ENCODE peak calls at places on chromosomes 11 and 22, in six cellular contexts. H is CD8-positive, alpha-beta memory T cell; L is lower lobe of right lung; K is heart left ventricle; E is cardiac muscle cell; Y is HCT116. V is an unnamed sample.

GRCh38 chr11:705646-706438 is at the start of gene EPS8L2:
- DNase-seq in H (no peak), L (peak; percentile 83), K (no peak), E (no peak), Y (no peak), V (peak; percentile 84)

GRCh38 chr11:48172818-48173609 is 43.6 kb upstream of the OR4B1 start:
- DNase-seq in H (peak; percentile 37), L (peak; percentile 57), K (peak; percentile 70), E (peak; percentile 83), Y (peak; percentile 15), V (peak; percentile 80)

GRCh38 chr11:125978778-125979378 is 33.0 kb downstream of the VSIG10L2 start:
- DNase-seq in H (no peak), L (no peak), K (no peak), E (no peak), Y (no peak), V (no peak)

GRCh38 chr11:125062931-125063428 is at the start of gene SLC37A2:
- DNase-seq in H (peak; percentile 36), L (peak; percentile 84), K (peak; percentile 77), E (peak; percentile 68), Y (no peak), V (peak; percentile 82)

GRCh38 chr11:57248780-57249383 is 11.8 kb upstream of the APLNR start:
- DNase-seq in H (no peak), L (peak; percentile 51), K (peak; percentile 81), E (peak; percentile 83), Y (peak; percentile 27), V (peak; percentile 85)

GRCh38 chr11:128711136-128711535 is 17.3 kb downstream of the FLI1 start:
- DNase-seq in H (no peak), L (no peak), K (no peak), E (peak; percentile 71), Y (no peak), V (no peak)

GRCh38 chr11:84686726-84687125 is 940.4 kb downstream of the DLG2 start:
- DNase-seq in H (no peak), L (no peak), K (no peak), E (no peak), Y (no peak), V (no peak)

GRCh38 chr22:37193629-37194191 is 5.7 kb upstream of the C1QTNF6 start:
- DNase-seq in H (peak; percentile 22), L (peak; percentile 46), K (peak; percentile 24), E (peak; percentile 58), Y (no peak), V (no peak)

GRCh38 chr11:93099811-93100210 is 98.0 kb downstream of the SLC36A4 start:
- DNase-seq in H (no peak), L (no peak), K (no peak), E (peak; percentile 24), Y (no peak), V (no peak)

GRCh38 chr11:78656984-78657383 is 82.3 kb upstream of the NARS2 start:
- DNase-seq in H (no peak), L (no peak), K (no peak), E (no peak), Y (no peak), V (no peak)

GRCh38 chr11:36186340-36186739 is 102.9 kb downstream of the COMMD9 start:
- DNase-seq in H (no peak), L (no peak), K (no peak), E (peak; percentile 91), Y (no peak), V (no peak)

GRCh38 chr11:119607726-119608125 is 121.3 kb downstream of the NECTIN1 start:
- DNase-seq in H (no peak), L (no peak), K (no peak), E (no peak), Y (no peak), V (no peak)

GRCh38 chr22:33461698-33462434 is 403.7 kb upstream of the SYN3 start:
- DNase-seq in H (no peak), L (no peak), K (no peak), E (no peak), Y (no peak), V (no peak)

GRCh38 chr22:32531955-32532818 is 57.6 kb downstream of the FBXO7 start:
- DNase-seq in H (no peak), L (peak; percentile 75), K (peak; percentile 95), E (peak; percentile 92), Y (no peak), V (peak; percentile 56)

GRCh38 chr11:7597620-7598019 is 75.7 kb downstream of the CYB5R2 start:
- DNase-seq in H (no peak), L (peak; percentile 72), K (no peak), E (no peak), Y (no peak), V (peak; percentile 68)

GRCh38 chr22:17007852-17008731 is at the start of gene GAB4:
- DNase-seq in H (no peak), L (no peak), K (no peak), E (no peak), Y (no peak), V (no peak)

GRCh38 chr22:48258108-48258705 is 1495.8 kb downstream of the TBC1D22A start:
- DNase-seq in H (no peak), L (no peak), K (no peak), E (no peak), Y (no peak), V (no peak)

GRCh38 chr11:124174001-124174400 is 9.1 kb upstream of the OR10D3 start:
- DNase-seq in H (no peak), L (no peak), K (no peak), E (peak; percentile 75), Y (peak; percentile 2), V (peak; percentile 78)

GRCh38 chr11:26297179-26297970 is 34.6 kb upstream of the ANO3 start:
- DNase-seq in H (no peak), L (no peak), K (no peak), E (peak; percentile 85), Y (peak; percentile 2), V (peak; percentile 77)
- H3K9me3 ChIP-seq in H (no peaks in the 10 kb centered on the region), L (no peaks in the 10 kb centered on the region), K (no peaks in the 10 kb centered on the region), E (no peaks in the 10 kb centered on the region), Y (no peaks in the 10 kb centered on the region), V (no peaks in the 10 kb centered on the region)

GRCh38 chr11:2926611-2927492 is 2.4 kb downstream of the PHLDA2 start:
- DNase-seq in H (no peak), L (peak; percentile 37), K (peak; percentile 18), E (no peak), Y (no peak), V (no peak)

GRCh38 chr11:2927493-2927800 is 1.8 kb downstream of the PHLDA2 start:
- DNase-seq in H (no peak), L (no peak), K (no peak), E (no peak), Y (no peak), V (no peak)

GRCh38 chr11:2929511-2929879 is 275 bp upstream of the PHLDA2 start:
- DNase-seq in H (peak; percentile 40), L (peak; percentile 75), K (peak; percentile 51), E (peak; percentile 76), Y (peak; percentile 52), V (peak; percentile 87)

GRCh38 chr11:2928605-2929510 is at the start of gene PHLDA2:
- DNase-seq in H (peak; percentile 44), L (peak; percentile 72), K (peak; percentile 54), E (peak; percentile 73), Y (peak; percentile 41), V (peak; percentile 77)

DNA sequence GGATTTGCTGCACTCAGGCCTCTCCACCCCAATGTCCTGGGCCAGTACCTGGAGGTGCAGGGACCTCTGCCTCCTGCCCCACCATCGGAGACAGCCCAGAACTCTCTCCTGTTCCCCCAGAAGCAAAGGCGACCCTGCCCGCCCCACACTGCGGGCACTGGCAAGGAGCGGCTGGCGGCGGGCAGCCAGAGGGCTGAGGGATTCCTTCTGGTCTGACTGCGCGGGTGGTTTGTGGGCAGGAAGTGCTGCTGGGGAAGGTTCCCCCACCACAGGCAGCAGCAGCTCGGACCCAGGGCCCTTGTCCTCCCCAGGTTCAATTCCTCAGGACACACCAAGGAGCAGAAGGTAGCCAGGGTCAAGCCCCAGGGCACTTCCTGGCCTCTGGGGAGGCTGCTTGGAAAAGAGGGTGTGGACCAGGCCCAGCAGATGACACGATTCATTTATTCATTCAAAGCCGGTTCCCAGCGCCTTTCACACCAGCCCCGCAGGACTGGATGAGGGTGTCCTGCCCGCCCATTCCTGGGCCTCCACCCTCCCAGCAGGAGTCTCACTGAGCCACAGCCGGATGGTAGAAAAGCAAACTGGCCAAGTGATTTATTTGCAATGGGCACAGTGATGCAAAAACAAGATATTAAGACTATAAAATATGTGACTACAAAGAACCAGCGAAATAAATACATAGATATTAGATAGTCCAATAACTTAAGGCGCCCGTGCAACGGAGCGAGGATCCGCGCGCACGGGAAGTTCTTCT is 1.2 kb downstream of the PHLDA2 start:
- DNase-seq in H (no peak), L (peak; percentile 43), K (peak; percentile 19), E (peak; percentile 38), Y (no peak), V (no peak)
- H3K4me3 ChIP-seq in H (no peak overlapping the region), L (peak overlapping the region; percentile 62), K (peak overlapping the region; percentile 53), E (peak overlapping the region; percentile 26), Y (peak overlapping the region; percentile 61), V (peak overlapping the region; percentile 24)

DNA sequence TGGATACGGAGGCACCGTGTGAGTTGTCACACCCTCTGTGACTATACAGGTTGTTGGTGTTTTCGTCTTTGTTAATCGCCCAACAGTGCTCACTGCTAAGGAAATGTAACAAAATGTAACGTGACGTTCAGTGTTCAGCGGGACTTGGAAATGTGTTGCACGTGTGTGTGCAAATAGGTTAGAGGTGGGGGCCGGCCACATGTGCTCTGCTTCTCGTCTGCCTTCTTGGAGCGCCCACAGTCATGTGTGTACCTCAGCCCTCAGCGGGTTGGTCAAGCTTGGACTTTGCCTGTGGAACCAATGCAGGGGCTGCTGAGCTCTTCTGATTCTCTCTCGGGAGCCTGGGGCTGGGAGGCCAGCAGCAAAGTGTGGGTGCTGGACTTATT is 7.4 kb upstream of the SMIM38 start:
- DNase-seq in H (no peak), L (no peak), K (no peak), E (no peak), Y (no peak), V (no peak)
- H3K9me3 ChIP-seq in H (no peaks in the 10 kb centered on the region), L (no peaks in the 10 kb centered on the region), K (peaks cover 4% of the 10 kb centered on the region), E (no peaks in the 10 kb centered on the region), Y (peaks cover 6% of the 10 kb centered on the region), V (no peaks in the 10 kb centered on the region)

GRCh38 chr11:62850911-62851806 is 11.8 kb upstream of the WDR74 start:
- DNase-seq in H (no peak), L (no peak), K (no peak), E (no peak), Y (peak; percentile 47), V (no peak)

GRCh38 chr11:62851807-62852522 is 12.6 kb upstream of the WDR74 start:
- DNase-seq in H (no peak), L (no peak), K (no peak), E (no peak), Y (no peak), V (no peak)

GRCh38 chr11:62854013-62854824 is 14.8 kb upstream of the WDR74 start:
- DNase-seq in H (no peak), L (no peak), K (no peak), E (no peak), Y (no peak), V (no peak)

GRCh38 chr11:62853279-62853965 is 14.0 kb upstream of the WDR74 start:
- DNase-seq in H (no peak), L (no peak), K (no peak), E (no peak), Y (no peak), V (no peak)

DNA sequence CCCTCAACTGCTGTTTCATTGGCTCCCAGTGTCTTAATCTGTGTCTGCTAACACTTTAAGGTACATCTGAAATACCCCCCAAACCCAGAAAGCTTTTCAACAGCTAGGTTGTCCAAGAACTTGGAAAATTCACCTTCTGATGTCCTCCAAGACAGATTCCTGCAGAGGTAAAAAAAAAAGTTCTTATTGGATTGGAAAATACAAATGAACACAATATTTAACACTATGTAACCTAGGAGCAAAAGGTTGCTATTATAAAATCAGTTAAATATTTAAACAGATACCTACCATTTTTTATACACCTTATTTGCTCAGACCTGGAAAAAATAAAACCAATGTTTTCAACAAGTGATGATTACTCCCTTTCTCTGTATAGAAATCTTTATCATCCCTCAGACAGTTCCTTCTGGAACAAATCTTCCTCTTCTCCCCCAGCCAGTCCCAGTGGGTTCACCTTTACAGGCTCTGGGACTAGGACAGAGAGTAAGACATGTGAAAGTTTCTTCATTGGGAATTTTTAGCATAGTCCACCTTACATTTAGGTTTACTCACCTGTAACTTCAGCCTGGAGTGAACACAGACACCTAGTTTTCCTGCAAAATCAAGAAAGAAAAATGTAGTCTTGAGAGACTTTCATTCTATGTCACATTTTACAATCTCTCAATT is 13.3 kb upstream of the WDR74 start:
- DNase-seq in H (no peak), L (no peak), K (no peak), E (no peak), Y (no peak), V (no peak)
- H3K4me3 ChIP-seq in H (no peak overlapping the region), L (no peak overlapping the region), K (no peak overlapping the region), E (no peak overlapping the region), Y (no peak overlapping the region), V (no peak overlapping the region)

V was measured in hepatocyte.